ENCODE peak calls at places on chromosomes 11 and 22, in six cellular contexts. One of them, this sample, is unnamed.

GRCh38 chr11:128302425-128303186 is 284.8 kb downstream of the ETS1 start:
- DNase-seq in tibial artery: no peak
- DNase-seq in AG10803: no peak
- DNase-seq in astrocyte of the spinal cord: no peak
- DNase-seq in foreskin keratinocyte: no peak
- DNase-seq in GM23338: no peak
- DNase-seq in this sample: no peak

GRCh38 chr11:28759311-28759710 is 651.1 kb downstream of the METTL15 start:
- DNase-seq in tibial artery: no peak
- DNase-seq in AG10803: peak
- DNase-seq in astrocyte of the spinal cord: peak
- DNase-seq in foreskin keratinocyte: no peak
- DNase-seq in GM23338: peak
- DNase-seq in this sample: peak

GRCh38 chr11:6626971-6627761 is 7.9 kb upstream of the TPP1 start:
- DNase-seq in tibial artery: no peak
- DNase-seq in AG10803: no peak
- DNase-seq in astrocyte of the spinal cord: no peak
- DNase-seq in foreskin keratinocyte: no peak
- DNase-seq in GM23338: no peak
- DNase-seq in this sample: no peak

GRCh38 chr22:44585559-44586121 is 87.6 kb upstream of the RTL6 start:
- DNase-seq in tibial artery: peak
- DNase-seq in AG10803: no peak
- DNase-seq in astrocyte of the spinal cord: no peak
- DNase-seq in foreskin keratinocyte: no peak
- DNase-seq in GM23338: no peak
- DNase-seq in this sample: no peak

GRCh38 chr22:48892571-48893287 is 934.9 kb downstream of the BRD1 start:
- DNase-seq in tibial artery: peak
- DNase-seq in AG10803: no peak
- DNase-seq in astrocyte of the spinal cord: no peak
- DNase-seq in foreskin keratinocyte: no peak
- DNase-seq in GM23338: no peak
- DNase-seq in this sample: no peak

GRCh38 chr11:63847363-63847762 is 8.5 kb downstream of the MARK2 start:
- DNase-seq in tibial artery: no peak
- DNase-seq in AG10803: no peak
- DNase-seq in astrocyte of the spinal cord: no peak
- DNase-seq in foreskin keratinocyte: no peak
- DNase-seq in GM23338: peak
- DNase-seq in this sample: no peak

GRCh38 chr11:62142921-62143320 is 19.1 kb downstream of the INCENP start:
- DNase-seq in tibial artery: peak
- DNase-seq in AG10803: no peak
- DNase-seq in astrocyte of the spinal cord: no peak
- DNase-seq in foreskin keratinocyte: no peak
- DNase-seq in GM23338: no peak
- DNase-seq in this sample: no peak

GRCh38 chr11:6992457-6993431 is 27.4 kb downstream of the ZNF214 start:
- DNase-seq in tibial artery: no peak
- DNase-seq in AG10803: peak
- DNase-seq in astrocyte of the spinal cord: peak
- DNase-seq in foreskin keratinocyte: peak
- DNase-seq in GM23338: no peak
- DNase-seq in this sample: peak

GRCh38 chr11:3890806-3891205 is 35.3 kb downstream of the STIM1 start:
- DNase-seq in tibial artery: no peak
- DNase-seq in AG10803: no peak
- DNase-seq in astrocyte of the spinal cord: no peak
- DNase-seq in foreskin keratinocyte: no peak
- DNase-seq in GM23338: no peak
- DNase-seq in this sample: no peak

GRCh38 chr11:93775289-93775688 is 8.8 kb upstream of the MED17 start:
- DNase-seq in tibial artery: no peak
- DNase-seq in AG10803: no peak
- DNase-seq in astrocyte of the spinal cord: no peak
- DNase-seq in foreskin keratinocyte: no peak
- DNase-seq in GM23338: peak
- DNase-seq in this sample: peak
- TF ChIP-seq CTCF in tibial artery: no peak
- TF ChIP-seq CTCF in AG10803: peak
- TF ChIP-seq CTCF in astrocyte of the spinal cord: peak
- TF ChIP-seq CTCF in foreskin keratinocyte: peak
- TF ChIP-seq CTCF in GM23338: peak
- TF ChIP-seq CTCF in this sample: no peak

GRCh38 chr11:32323814-32324130 is 111.6 kb downstream of the WT1 start:
- DNase-seq in tibial artery: no peak
- DNase-seq in AG10803: no peak
- DNase-seq in astrocyte of the spinal cord: no peak
- DNase-seq in foreskin keratinocyte: no peak
- DNase-seq in GM23338: no peak
- DNase-seq in this sample: no peak
- TF ChIP-seq CTCF in tibial artery: no peak
- TF ChIP-seq CTCF in AG10803: no peak
- TF ChIP-seq CTCF in astrocyte of the spinal cord: no peak
- TF ChIP-seq CTCF in foreskin keratinocyte: no peak
- TF ChIP-seq CTCF in GM23338: no peak
- TF ChIP-seq CTCF in this sample: no peak

GRCh38 chr11:39221739-39222138 is 2237.7 kb downstream of the LRRC4C start:
- DNase-seq in tibial artery: no peak
- DNase-seq in AG10803: no peak
- DNase-seq in astrocyte of the spinal cord: no peak
- DNase-seq in foreskin keratinocyte: no peak
- DNase-seq in GM23338: no peak
- DNase-seq in this sample: no peak
- TF ChIP-seq CTCF in tibial artery: no peak
- TF ChIP-seq CTCF in AG10803: no peak
- TF ChIP-seq CTCF in astrocyte of the spinal cord: no peak
- TF ChIP-seq CTCF in foreskin keratinocyte: no peak
- TF ChIP-seq CTCF in GM23338: no peak
- TF ChIP-seq CTCF in this sample: no peak

DNA sequence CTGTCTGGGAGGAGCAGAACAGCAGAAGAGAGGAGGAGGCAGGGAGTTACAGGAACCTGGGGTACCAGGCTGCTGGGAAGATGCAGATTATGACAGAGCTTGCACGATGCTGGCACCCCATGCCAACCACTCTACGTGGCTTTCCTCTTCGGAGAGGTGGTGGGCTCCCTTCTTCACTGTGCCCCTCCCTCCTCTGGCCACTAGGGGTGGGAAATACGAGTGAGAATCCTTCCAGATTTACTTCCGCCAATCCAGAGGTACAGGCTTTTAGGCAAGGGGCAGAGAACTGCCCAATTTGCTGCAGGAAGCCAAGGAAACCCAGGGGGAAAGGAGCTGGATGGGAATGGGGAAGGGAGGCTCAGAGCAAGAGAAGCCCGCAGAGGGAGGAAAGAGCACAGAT is 12.3 kb downstream of the HYOU1 start:
- DNase-seq in tibial artery: no peak
- DNase-seq in AG10803: no peak
- DNase-seq in astrocyte of the spinal cord: no peak
- DNase-seq in foreskin keratinocyte: no peak
- DNase-seq in GM23338: peak
- DNase-seq in this sample: no peak
- TF ChIP-seq CTCF in tibial artery: no peak
- TF ChIP-seq CTCF in AG10803: no peak
- TF ChIP-seq CTCF in astrocyte of the spinal cord: peak
- TF ChIP-seq CTCF in foreskin keratinocyte: no peak
- TF ChIP-seq CTCF in GM23338: peak
- TF ChIP-seq CTCF in this sample: no peak

GRCh38 chr22:37045958-37046357 is 5.6 kb upstream of the KCTD17 start:
- DNase-seq in tibial artery: no peak
- DNase-seq in AG10803: peak
- DNase-seq in astrocyte of the spinal cord: peak
- DNase-seq in foreskin keratinocyte: no peak
- DNase-seq in GM23338: peak
- DNase-seq in this sample: peak
- TF ChIP-seq CTCF in tibial artery: no peak
- TF ChIP-seq CTCF in AG10803: peak
- TF ChIP-seq CTCF in astrocyte of the spinal cord: peak
- TF ChIP-seq CTCF in foreskin keratinocyte: peak
- TF ChIP-seq CTCF in GM23338: peak
- TF ChIP-seq CTCF in this sample: peak

GRCh38 chr11:93904711-93905110 is 54.3 kb upstream of the VSTM5 start:
- DNase-seq in tibial artery: no peak
- DNase-seq in AG10803: no peak
- DNase-seq in astrocyte of the spinal cord: no peak
- DNase-seq in foreskin keratinocyte: no peak
- DNase-seq in GM23338: no peak
- DNase-seq in this sample: no peak

GRCh38 chr11:93902921-93903320 is 52.5 kb upstream of the VSTM5 start:
- DNase-seq in tibial artery: no peak
- DNase-seq in AG10803: no peak
- DNase-seq in astrocyte of the spinal cord: no peak
- DNase-seq in foreskin keratinocyte: no peak
- DNase-seq in GM23338: no peak
- DNase-seq in this sample: no peak

GRCh38 chr11:93906486-93906885 is 56.1 kb upstream of the VSTM5 start:
- DNase-seq in tibial artery: no peak
- DNase-seq in AG10803: no peak
- DNase-seq in astrocyte of the spinal cord: no peak
- DNase-seq in foreskin keratinocyte: no peak
- DNase-seq in GM23338: no peak
- DNase-seq in this sample: no peak

GRCh38 chr11:93905384-93905783 is 55.0 kb upstream of the VSTM5 start:
- DNase-seq in tibial artery: no peak
- DNase-seq in AG10803: peak
- DNase-seq in astrocyte of the spinal cord: peak
- DNase-seq in foreskin keratinocyte: no peak
- DNase-seq in GM23338: no peak
- DNase-seq in this sample: peak

GRCh38 chr11:93903989-93904388 is 53.6 kb upstream of the VSTM5 start:
- DNase-seq in tibial artery: no peak
- DNase-seq in AG10803: no peak
- DNase-seq in astrocyte of the spinal cord: no peak
- DNase-seq in foreskin keratinocyte: no peak
- DNase-seq in GM23338: peak
- DNase-seq in this sample: no peak
- TF ChIP-seq CTCF in tibial artery: no peak
- TF ChIP-seq CTCF in AG10803: no peak
- TF ChIP-seq CTCF in astrocyte of the spinal cord: no peak
- TF ChIP-seq CTCF in foreskin keratinocyte: peak
- TF ChIP-seq CTCF in GM23338: peak
- TF ChIP-seq CTCF in this sample: no peak

GRCh38 chr22:25146906-25147754 is 52.5 kb upstream of the CRYBB3 start:
- DNase-seq in tibial artery: no peak
- DNase-seq in AG10803: no peak
- DNase-seq in astrocyte of the spinal cord: no peak
- DNase-seq in foreskin keratinocyte: no peak
- DNase-seq in GM23338: no peak
- DNase-seq in this sample: no peak

GRCh38 chr22:25143161-25144076 is 56.2 kb upstream of the CRYBB3 start:
- DNase-seq in tibial artery: no peak
- DNase-seq in AG10803: no peak
- DNase-seq in astrocyte of the spinal cord: no peak
- DNase-seq in foreskin keratinocyte: no peak
- DNase-seq in GM23338: no peak
- DNase-seq in this sample: no peak

GRCh38 chr22:25146311-25146710 is 53.3 kb upstream of the CRYBB3 start:
- DNase-seq in tibial artery: no peak
- DNase-seq in AG10803: no peak
- DNase-seq in astrocyte of the spinal cord: no peak
- DNase-seq in foreskin keratinocyte: no peak
- DNase-seq in GM23338: no peak
- DNase-seq in this sample: no peak

GRCh38 chr22:25141994-25142620 is 57.6 kb upstream of the CRYBB3 start:
- DNase-seq in tibial artery: no peak
- DNase-seq in AG10803: no peak
- DNase-seq in astrocyte of the spinal cord: no peak
- DNase-seq in foreskin keratinocyte: no peak
- DNase-seq in GM23338: peak
- DNase-seq in this sample: no peak

DNA sequence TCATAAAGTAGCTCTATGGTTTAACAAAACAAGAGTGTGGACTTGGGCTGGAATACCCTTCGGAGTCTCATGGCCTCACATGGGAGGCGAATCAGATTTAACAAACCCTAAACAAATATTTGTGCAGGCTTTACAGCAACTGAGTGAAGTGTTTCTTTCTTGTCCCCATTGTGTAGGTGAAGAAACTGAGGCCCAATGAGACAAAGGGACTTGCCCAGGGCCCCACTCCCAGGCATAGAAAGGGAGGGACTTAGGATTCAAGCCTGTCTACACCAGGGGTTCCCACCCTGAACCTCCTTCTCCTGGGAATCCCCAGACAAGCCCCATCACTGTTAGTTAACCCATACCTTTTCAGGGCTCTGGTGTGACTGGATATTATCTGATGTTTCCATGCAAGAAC is 55.1 kb upstream of the CRYBB3 start:
- DNase-seq in tibial artery: no peak
- DNase-seq in AG10803: no peak
- DNase-seq in astrocyte of the spinal cord: no peak
- DNase-seq in foreskin keratinocyte: no peak
- DNase-seq in GM23338: no peak
- DNase-seq in this sample: no peak
- TF ChIP-seq CTCF in tibial artery: no peak
- TF ChIP-seq CTCF in AG10803: no peak
- TF ChIP-seq CTCF in astrocyte of the spinal cord: no peak
- TF ChIP-seq CTCF in foreskin keratinocyte: no peak
- TF ChIP-seq CTCF in GM23338: no peak
- TF ChIP-seq CTCF in this sample: no peak

GRCh38 chr11:104995001-104995408 is 26.6 kb upstream of the CASP4 start:
- DNase-seq in tibial artery: no peak
- DNase-seq in AG10803: no peak
- DNase-seq in astrocyte of the spinal cord: no peak
- DNase-seq in foreskin keratinocyte: no peak
- DNase-seq in GM23338: no peak
- DNase-seq in this sample: no peak
- TF ChIP-seq CTCF in tibial artery: no peak
- TF ChIP-seq CTCF in AG10803: no peak
- TF ChIP-seq CTCF in astrocyte of the spinal cord: no peak
- TF ChIP-seq CTCF in foreskin keratinocyte: no peak
- TF ChIP-seq CTCF in GM23338: no peak
- TF ChIP-seq CTCF in this sample: no peak